ENCODE peak calls at places on chromosomes 11 and 22, in nine cellular contexts. H is K562, U is tibial nerve, J is NB4, W is thyroid gland, L is body of pancreas, F is ovary, B is Peyer's patch, G is prostate gland. V is an unnamed sample.

GRCh38 chr11:17740649-17741235 is 6.2 kb downstream of the KCNC1 start:
- DNase-seq in L (no peak), J (no peak), B (peak; percentile 23), H (no peak), G (no peak), U (no peak), W (no peak), F (no peak), V (no peak)

GRCh38 chr11:19345848-19346681 is 105.3 kb upstream of the E2F8 start:
- DNase-seq in G (no peak), U (no peak), L (no peak), W (peak; percentile 78), H (no peak), J (peak; percentile 65), B (no peak), F (no peak), V (no peak)

GRCh38 chr11:57781529-57781943 is 19.9 kb downstream of the CTNND1 start:
- DNase-seq in B (peak; percentile 68), J (no peak), U (no peak), F (no peak), G (peak; percentile 85), H (peak; percentile 60), W (peak; percentile 96), L (peak; percentile 95), V (no peak)

GRCh38 chr22:22565991-22566390 is 6.9 kb upstream of the PRAME start:
- DNase-seq in B (no peak), L (no peak), J (peak; percentile 70), W (no peak), H (no peak), G (no peak), F (no peak), U (no peak), V (no peak)

GRCh38 chr11:74819400-74819799 is 70.8 kb downstream of the RNF169 start:
- DNase-seq in J (no peak), G (no peak), W (no peak), F (no peak), H (no peak), U (no peak), B (no peak), L (no peak), V (no peak)

GRCh38 chr22:30763815-30764686 is 69.4 kb downstream of the OSBP2 start:
- DNase-seq in L (peak; percentile 74), W (peak; percentile 54), J (peak; percentile 80), B (no peak), F (peak; percentile 22), U (no peak), H (peak; percentile 75), G (peak; percentile 68), V (peak; percentile 52)

GRCh38 chr11:107916671-107917241 is 11.5 kb upstream of the RAB39A start:
- DNase-seq in F (no peak), W (no peak), H (peak; percentile 37), G (no peak), U (no peak), L (no peak), J (peak; percentile 65), B (no peak), V (no peak)

GRCh38 chr11:57513911-57514537 is 1.5 kb downstream of the SLC43A1 start:
- DNase-seq in U (peak; percentile 20), B (peak; percentile 66), F (peak; percentile 64), L (peak; percentile 72), J (peak; percentile 84), W (peak; percentile 66), H (peak; percentile 56), G (peak; percentile 51), V (no peak)

GRCh38 chr11:128210148-128210940 is 377.0 kb downstream of the ETS1 start:
- DNase-seq in H (peak; percentile 11), W (peak; percentile 29), J (no peak), F (no peak), U (no peak), G (peak; percentile 62), B (no peak), L (peak; percentile 66), V (no peak)

GRCh38 chr11:64445651-64446050 is 86.7 kb downstream of the RPS6KA4 start:
- DNase-seq in J (no peak), B (no peak), L (no peak), F (no peak), U (no peak), H (no peak), W (no peak), G (no peak), V (no peak)

GRCh38 chr22:35072939-35073338 is 7.0 kb downstream of the ISX start:
- DNase-seq in L (no peak), G (no peak), W (no peak), U (no peak), B (no peak), F (no peak), H (peak; percentile 7), J (peak; percentile 76), V (peak; percentile 9)

GRCh38 chr11:1947592-1948237 is 583 bp downstream of the MRPL23 start:
- DNase-seq in J (no peak), L (no peak), F (no peak), U (no peak), H (no peak), W (no peak), B (no peak), G (no peak), V (no peak)

GRCh38 chr11:44424841-44425240 is 114.9 kb upstream of the ALX4 start:
- DNase-seq in L (no peak), H (no peak), F (no peak), G (no peak), J (no peak), W (no peak), U (no peak), B (no peak), V (no peak)

GRCh38 chr11:44430140-44430539 is 120.2 kb upstream of the ALX4 start:
- DNase-seq in W (no peak), L (no peak), H (no peak), B (no peak), U (no peak), F (no peak), J (no peak), G (no peak), V (no peak)

GRCh38 chr11:44426958-44427357 is 117.0 kb upstream of the ALX4 start:
- DNase-seq in H (no peak), L (no peak), F (no peak), B (no peak), W (no peak), G (no peak), U (no peak), J (no peak), V (no peak)

GRCh38 chr11:44426119-44426518 is 116.2 kb upstream of the ALX4 start:
- DNase-seq in J (no peak), B (no peak), W (no peak), G (no peak), L (no peak), H (no peak), U (no peak), F (no peak), V (no peak)

GRCh38 chr11:44427432-44427831 is 117.5 kb upstream of the ALX4 start:
- DNase-seq in W (no peak), J (peak; percentile 52), U (no peak), G (no peak), B (no peak), H (peak; percentile 69), F (no peak), L (no peak), V (no peak)
- TF ChIP-seq CTCF in W (no peak), J (peak; percentile 72), U (no peak), G (no peak), B (no peak), H (peak; percentile 78), F (no peak), L (no peak), V (no peak)

DNA sequence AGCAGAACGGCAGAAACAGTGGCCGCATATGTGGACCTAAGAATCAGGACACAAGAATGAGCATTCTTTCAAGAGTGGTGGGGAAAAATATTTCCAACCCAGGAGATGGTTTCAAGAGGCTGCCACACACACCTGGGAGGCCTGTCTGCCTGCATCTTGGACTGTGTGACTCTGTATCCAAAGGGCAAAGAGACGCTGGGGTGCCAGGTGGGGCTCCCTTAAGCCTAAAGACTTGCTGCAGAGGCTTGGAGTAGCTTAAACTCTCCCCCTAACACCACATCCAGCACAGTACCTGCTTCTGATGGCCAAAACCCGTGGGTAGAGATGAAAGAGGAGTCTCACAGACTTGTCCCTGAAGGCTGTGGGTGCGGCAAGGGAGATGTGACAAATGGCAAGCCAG is 3.5 kb downstream of the CXCR5 start:
- DNase-seq in J (no peak), B (no peak), U (no peak), W (no peak), H (no peak), F (no peak), L (no peak), G (no peak), V (no peak)
- H3K4me3 ChIP-seq in J (no peak overlapping the region), B (peak overlapping the region; percentile 9), U (no peak overlapping the region), W (no peak overlapping the region), H (no peak overlapping the region), F (no peak overlapping the region), L (no peak overlapping the region), G (no peak overlapping the region), V (no peak overlapping the region)

DNA sequence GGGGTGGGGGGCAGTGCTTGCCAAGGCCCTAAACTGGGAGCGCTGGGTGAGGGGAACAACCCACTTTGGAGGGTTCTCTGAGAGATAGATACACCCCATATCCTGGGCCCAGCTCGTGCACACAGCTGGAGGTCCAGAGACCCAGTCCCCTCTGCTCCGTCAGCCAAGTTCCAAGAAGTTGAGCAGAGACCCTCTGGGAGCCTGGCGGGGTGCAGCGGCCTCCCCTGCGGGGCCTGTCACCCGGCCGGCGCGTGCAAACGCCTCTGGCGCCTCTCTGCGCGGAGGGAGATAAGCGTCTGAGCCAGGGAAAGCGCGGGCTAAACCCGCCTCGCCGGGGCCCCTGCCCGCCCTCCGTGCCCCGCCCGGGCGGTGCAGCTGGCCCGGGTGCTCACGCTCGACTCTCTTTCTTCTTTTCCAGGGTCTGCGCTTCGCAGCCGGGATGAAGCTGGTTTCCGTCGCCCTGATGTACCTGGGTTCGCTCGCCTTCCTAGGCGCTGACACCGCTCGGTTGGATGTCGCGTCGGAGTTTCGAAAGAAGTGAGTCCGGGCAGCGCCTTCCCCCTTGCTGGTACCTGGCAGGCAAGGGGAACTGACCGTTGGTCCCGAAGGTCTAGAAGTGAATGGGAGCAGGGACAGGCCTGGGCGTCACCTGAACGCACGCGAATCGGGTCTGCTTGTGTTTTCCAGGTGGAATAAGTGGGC is 540 bp downstream of the ADM start:
- DNase-seq in H (peak; percentile 16), W (peak; percentile 44), B (peak; percentile 68), J (peak; percentile 71), L (peak; percentile 38), U (no peak), G (no peak), F (peak; percentile 55), V (no peak)
- TF ChIP-seq POLR2A in H (no peak), W (no peak), B (no peak), J (no peak), L (no peak), U (no peak), G (no peak), F (no peak), V (no peak)

DNA sequence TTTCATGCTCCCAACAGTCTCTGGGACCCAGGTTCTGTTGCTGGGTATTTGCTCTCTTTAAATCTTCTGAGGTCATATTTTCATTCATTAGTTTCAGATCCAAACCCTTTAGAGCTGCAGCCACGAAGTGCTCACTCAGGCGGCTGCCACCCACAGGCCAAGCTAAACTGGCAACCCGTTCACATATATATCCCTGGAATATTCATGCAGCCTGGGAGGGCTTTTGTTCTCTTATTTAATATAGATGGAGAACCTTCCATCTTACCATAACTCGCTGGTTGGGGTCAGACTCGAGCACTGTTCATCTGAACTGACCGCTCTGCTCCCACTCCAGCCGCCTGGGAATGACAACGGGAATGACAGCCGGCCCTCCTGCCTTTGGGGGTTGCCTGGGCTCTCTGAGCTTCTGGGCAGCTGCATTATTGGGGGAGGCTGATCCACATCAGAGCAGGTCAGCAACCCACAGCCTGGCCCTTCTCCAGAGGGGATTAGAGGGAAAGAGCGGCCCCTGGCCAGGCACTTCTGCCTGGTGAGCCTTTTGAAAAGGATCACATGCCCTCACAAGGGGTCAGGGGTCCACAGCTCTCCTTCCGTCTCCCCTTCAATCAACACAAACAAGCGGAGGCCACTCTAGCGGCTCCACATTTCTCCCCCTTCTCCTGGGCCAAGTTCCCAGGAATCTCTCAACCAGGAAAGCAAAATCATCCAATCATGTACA is 11.9 kb downstream of the TMEM184B start:
- DNase-seq in U (no peak), G (no peak), F (no peak), L (no peak), H (no peak), B (no peak), W (peak; percentile 50), J (no peak), V (no peak)
- TF ChIP-seq CTCF in U (no peak), G (no peak), F (no peak), L (no peak), H (no peak), B (no peak), W (no peak), J (no peak), V (no peak)